ENCODE peak calls at places on chromosomes 3 and 15, in five cellular contexts. D, J, G, P and T are unnamed samples.

GRCh38 chr3:39171860-39172259 is 18.5 kb upstream of the CSRNP1 start:
- DNase-seq in D (no peak), J (no peak), G (no peak), P (no peak), T (no peak)

GRCh38 chr3:46863261-46863782 is at the start of gene MYL3:
- DNase-seq in D (peak), J (no peak), G (no peak), P (no peak), T (no peak)

GRCh38 chr3:194955546-194955945 is 269.9 kb downstream of the FAM43A start:
- DNase-seq in D (no peak), J (no peak), G (no peak), P (no peak), T (no peak)

GRCh38 chr3:177977381-177978158 is 558.7 kb upstream of the KCNMB2 start:
- DNase-seq in D (no peak), J (peak), G (no peak), P (no peak), T (peak)

GRCh38 chr3:158103131-158103955 is 2.9 kb downstream of the SHOX2 start:
- DNase-seq in D (no peak), J (no peak), G (peak), P (no peak), T (no peak)

GRCh38 chr15:97836003-97836402 is 124.5 kb upstream of the ARRDC4 start:
- DNase-seq in D (no peak), J (no peak), G (no peak), P (no peak), T (no peak)

GRCh38 chr3:125435231-125435630 is 60.1 kb upstream of the ZNF148 start:
- DNase-seq in D (no peak), J (peak), G (no peak), P (no peak), T (no peak)

GRCh38 chr3:55518451-55518850 is 31.3 kb upstream of the WNT5A start:
- DNase-seq in D (no peak), J (no peak), G (no peak), P (no peak), T (no peak)

GRCh38 chr3:18586076-18586475 is 160.9 kb upstream of the SATB1 start:
- DNase-seq in D (no peak), J (no peak), G (no peak), P (no peak), T (no peak)

GRCh38 chr3:187291512-187292132 is at the start of gene MASP1:
- DNase-seq in D (peak), J (peak), G (peak), P (no peak), T (no peak)

GRCh38 chr3:156602424-156602823 is 47.5 kb upstream of the SSR3 start:
- DNase-seq in D (no peak), J (no peak), G (no peak), P (no peak), T (peak)

GRCh38 chr3:123447749-123448502 is 964 bp downstream of the ADCY5 start:
- DNase-seq in D (no peak), J (no peak), G (no peak), P (no peak), T (no peak)
- TF ChIP-seq CTCF in D (no peak), J (no peak), G (peak), P (no peak), T (no peak)

GRCh38 chr3:53072653-53073552 is 27.0 kb upstream of the SFMBT1 start:
- DNase-seq in D (peak), J (peak), G (peak), P (peak), T (peak)
- H3K4me3 ChIP-seq in D (peak), J (peak), G (peak), P (peak), T (peak)

GRCh38 chr15:76337739-76338554 is 1.4 kb downstream of the ISL2 start:
- DNase-seq in D (no peak), J (no peak), G (no peak), P (no peak), T (no peak)
- TF ChIP-seq CTCF in D (no peak), J (no peak), G (no peak), P (no peak), T (no peak)

GRCh38 chr15:65998486-65998885 is 129.2 kb downstream of the RAB11A start:
- DNase-seq in D (no peak), J (no peak), G (no peak), P (no peak), T (no peak)
- H3K4me3 ChIP-seq in D (no peak), J (no peak), G (no peak), P (no peak), T (no peak)

DNA sequence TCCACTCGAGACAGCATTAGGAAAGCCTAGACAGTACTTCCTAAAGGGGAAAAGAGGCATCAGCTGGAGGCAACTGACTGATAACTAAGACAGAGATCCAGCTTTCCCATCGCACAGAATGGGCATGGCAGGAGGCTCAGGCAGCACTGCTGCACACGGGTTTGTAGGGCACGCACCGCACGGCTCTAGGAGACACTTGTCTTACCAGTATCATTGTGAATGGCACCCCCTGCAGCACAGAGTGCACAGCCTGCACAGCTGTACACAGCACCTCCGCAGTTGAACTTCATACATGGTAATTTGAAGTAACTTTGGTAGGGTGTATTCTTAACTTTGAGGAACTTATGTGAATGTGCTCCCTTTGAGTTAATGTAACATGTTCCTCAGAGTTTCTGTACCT is 281.6 kb downstream of the PLCL2 start:
- DNase-seq in D (peak), J (no peak), G (no peak), P (no peak), T (no peak)
- TF ChIP-seq CTCF in D (no peak), J (no peak), G (no peak), P (no peak), T (no peak)

DNA sequence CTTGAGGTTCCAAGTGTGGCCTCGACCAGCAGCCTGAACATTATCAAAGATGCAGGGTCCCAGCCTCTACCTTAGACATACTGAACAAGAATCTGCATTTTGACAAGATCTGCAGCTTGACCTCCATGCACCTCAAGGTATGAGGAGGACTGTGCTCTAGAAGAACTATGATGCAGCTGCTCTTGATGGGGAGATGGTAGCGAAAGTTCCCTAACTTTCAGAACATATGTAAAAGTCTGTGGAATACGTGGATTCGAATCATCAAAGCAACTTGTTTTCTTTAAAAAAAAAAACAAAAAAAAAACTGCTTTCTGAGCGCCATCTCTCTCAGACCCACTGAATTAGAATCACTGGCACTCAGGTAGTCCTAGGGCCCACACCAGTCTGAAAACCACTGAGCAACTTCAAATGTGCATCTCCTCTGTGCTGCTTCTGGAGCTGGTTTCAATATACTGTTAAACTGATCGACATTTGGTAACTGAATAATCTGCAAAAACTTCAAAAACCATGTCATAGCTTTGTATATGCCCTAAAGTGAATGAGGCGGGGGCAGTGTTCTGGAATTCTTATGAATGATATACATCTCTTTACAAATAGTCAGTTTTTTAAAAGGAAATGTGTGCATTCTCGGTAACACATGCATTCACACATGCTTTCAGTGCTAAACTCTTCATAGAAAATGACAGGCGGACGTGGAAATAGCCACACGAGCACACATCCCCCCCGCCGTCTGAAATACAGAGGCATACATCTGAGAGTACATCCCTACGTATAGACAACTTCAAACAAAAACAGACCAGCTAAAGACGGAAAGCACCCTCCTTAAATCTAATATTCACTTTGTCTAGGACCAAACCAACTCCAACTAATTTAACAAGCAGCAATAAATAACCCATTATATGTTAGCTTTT is 128.8 kb downstream of the FOXP1 start:
- DNase-seq in D (no peak), J (no peak), G (no peak), P (no peak), T (no peak)
- H3K4me3 ChIP-seq in D (no peak), J (no peak), G (no peak), P (no peak), T (no peak)

GRCh38 chr3:105542604-105543003 is 175.9 kb downstream of the ALCAM start:
- DNase-seq in D (no peak), J (no peak), G (no peak), P (no peak), T (no peak)
- TF ChIP-seq CTCF in D (no peak), J (no peak), G (no peak), P (no peak), T (no peak)

DNA sequence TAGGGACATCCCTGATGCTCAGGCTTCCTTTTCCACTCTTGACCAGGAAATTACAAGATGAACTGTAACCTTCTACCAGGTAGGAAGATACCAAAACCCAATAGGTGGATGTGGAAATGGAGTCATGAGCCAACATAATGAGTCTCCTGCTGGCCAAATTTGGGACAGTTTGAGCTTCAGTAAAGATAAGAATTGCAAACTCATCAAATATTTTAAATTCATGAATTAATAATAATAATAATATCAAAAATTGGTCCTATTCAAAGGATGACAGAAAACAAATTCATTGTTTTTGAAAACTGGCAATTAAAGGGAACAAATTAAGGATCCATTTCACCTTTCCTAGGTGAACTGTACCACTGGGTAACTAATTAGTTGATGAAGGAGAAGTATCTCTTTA is 309.7 kb downstream of the NEK10 start:
- DNase-seq in D (no peak), J (no peak), G (no peak), P (no peak), T (no peak)
- H3K4me3 ChIP-seq in D (no peak), J (no peak), G (no peak), P (no peak), T (no peak)